ENCODE peak calls at places on chromosomes 3 and 15, in nine cellular contexts. K is G401; X is body of pancreas; G is posterior cingulate gyrus; R is CD4-positive, alpha-beta T cell; A is NCI-H748 treated with DMSO at 0.1 percent for 48 hours; V is LHCN-M2; J is naive thymus-derived CD8-positive, alpha-beta T cell; Y is cardiac fibroblast. N is an unnamed sample.

GRCh38 chr3:168249539-168250414 is 154.1 kb upstream of the GOLIM4 start:
- DNase-seq in K (peak), X (peak), G (peak), R (no peak), A (peak), V (peak), J (no peak), Y (peak), N (peak)

GRCh38 chr15:59555696-59556095 is 55.9 kb upstream of the GCNT3 start:
- DNase-seq in K (no peak), X (no peak), G (no peak), R (no peak), A (no peak), V (peak), J (no peak), Y (peak), N (no peak)

GRCh38 chr15:73582961-73583360 is 50.2 kb downstream of the NPTN start:
- DNase-seq in K (no peak), X (no peak), G (no peak), R (no peak), A (no peak), V (no peak), J (no peak), Y (no peak), N (no peak)

GRCh38 chr3:40309925-40310635 is 573 bp downstream of the EIF1B start:
- DNase-seq in K (peak), X (peak), G (peak), R (peak), A (no peak), V (peak), J (peak), Y (peak), N (peak)

GRCh38 chr3:155131104-155131503 is 51.0 kb downstream of the MME start:
- DNase-seq in K (no peak), X (no peak), G (no peak), R (no peak), A (no peak), V (peak), J (no peak), Y (peak), N (no peak)

GRCh38 chr15:78565951-78566774 is 843 bp downstream of the CHRNA5 start:
- DNase-seq in K (peak), X (peak), G (no peak), R (no peak), A (peak), V (peak), J (no peak), Y (peak), N (no peak)

GRCh38 chr15:69607101-69607500 is 154.5 kb downstream of the RPLP1 start:
- DNase-seq in K (peak), X (no peak), G (peak), R (no peak), A (no peak), V (peak), J (no peak), Y (no peak), N (peak)

GRCh38 chr15:63495780-63496179 is 8.6 kb upstream of the USP3 start:
- DNase-seq in K (no peak), X (no peak), G (no peak), R (no peak), A (no peak), V (no peak), J (no peak), Y (no peak), N (no peak)

GRCh38 chr3:64224826-64225606 is at the start of gene PRICKLE2:
- DNase-seq in K (peak), X (peak), G (peak), R (no peak), A (no peak), V (peak), J (no peak), Y (peak), N (peak)

GRCh38 chr3:62527484-62527883 is 154.1 kb upstream of the FEZF2 start:
- DNase-seq in K (no peak), X (no peak), G (no peak), R (no peak), A (no peak), V (no peak), J (no peak), Y (no peak), N (no peak)

GRCh38 chr3:46947981-46948791 is 28.4 kb downstream of the CCDC12 start:
- DNase-seq in K (peak), X (peak), G (no peak), R (peak), A (no peak), V (peak), J (peak), Y (peak), N (no peak)

GRCh38 chr3:122350814-122351418 is 25.9 kb downstream of the CSTA start:
- DNase-seq in K (no peak), X (no peak), G (no peak), R (no peak), A (no peak), V (peak), J (no peak), Y (peak), N (no peak)

N was measured in cerebellum.